ENCODE peak calls at places on chromosomes 12 and 14, in seven cellular contexts. D is SK-N-SH; Y is neural progenitor cell; N is naive thymus-derived CD4-positive, alpha-beta T cell; C is Panc1; B is kidney; U is Peyer's patch. L is an unnamed sample. For H3K9me3 and H3K4me1, the result is how much of the 10 kb centered on the place peaks cover.

GRCh38 chr14:61048640-61049039 is 67.6 kb downstream of the SLC38A6 start:
- DNase-seq in N (no peak), U (no peak), Y (no peak), C (no peak), B (no peak), D (no peak), L (no peak)

GRCh38 chr12:71195338-71195896 is 37.6 kb upstream of the TSPAN8 start:
- DNase-seq in N (no peak), B (no peak), U (no peak), Y (no peak), C (no peak), D (no peak), L (no peak)

GRCh38 chr12:105214670-105215375 is 21.2 kb downstream of the APPL2 start:
- DNase-seq in B (peak), Y (no peak), D (no peak), N (no peak), C (no peak), U (peak), L (no peak)

GRCh38 chr14:67133595-67134441 is 55.4 kb upstream of the GARIN2 start:
- DNase-seq in B (no peak), C (no peak), N (no peak), U (no peak), D (no peak), Y (no peak), L (no peak)

GRCh38 chr14:98889836-98890185 is 382.2 kb downstream of the BCL11B start:
- DNase-seq in C (no peak), B (no peak), N (no peak), Y (no peak), U (no peak), D (no peak), L (no peak)

GRCh38 chr14:96895658-96896271 is 98.6 kb downstream of the VRK1 start:
- DNase-seq in U (no peak), D (no peak), B (no peak), N (no peak), C (no peak), Y (no peak), L (no peak)

GRCh38 chr12:43578782-43579181 is 26.8 kb upstream of the ADAMTS20 start:
- DNase-seq in U (no peak), C (no peak), Y (no peak), B (no peak), N (no peak), D (no peak), L (no peak)

GRCh38 chr12:119168721-119169120 is 10.0 kb upstream of the HSPB8 start:
- DNase-seq in D (no peak), B (no peak), C (no peak), U (no peak), Y (no peak), N (no peak), L (no peak)

GRCh38 chr12:18358930-18359329 is 97.6 kb downstream of the PIK3C2G start:
- DNase-seq in C (no peak), U (no peak), Y (no peak), B (no peak), D (no peak), N (no peak), L (no peak)

GRCh38 chr14:37573355-37573754 is 21.7 kb downstream of the FOXA1 start:
- DNase-seq in C (no peak), B (no peak), U (no peak), Y (no peak), D (no peak), N (no peak), L (no peak)

GRCh38 chr12:120406080-120406479 is 31.8 kb upstream of the COX6A1 start:
- DNase-seq in N (no peak), Y (no peak), D (no peak), C (no peak), B (no peak), U (no peak), L (no peak)

GRCh38 chr14:63435838-63436237 is 107.3 kb downstream of the PPP2R5E start:
- DNase-seq in Y (no peak), N (no peak), B (peak), C (no peak), D (no peak), U (no peak), L (no peak)

GRCh38 chr12:111574797-111575443 is 24.2 kb downstream of the ATXN2 start:
- DNase-seq in Y (no peak), N (no peak), B (no peak), D (no peak), U (no peak), C (no peak), L (no peak)

GRCh38 chr12:1776139-1776975 is 44.0 kb upstream of the LRTM2 start:
- DNase-seq in Y (peak), C (no peak), U (no peak), N (no peak), D (peak), B (no peak), L (no peak)

GRCh38 chr12:121038861-121039654 is at the start of gene OASL:
- DNase-seq in D (peak), C (no peak), U (peak), N (peak), Y (no peak), B (no peak), L (no peak)

GRCh38 chr12:112126000-112126431 is 656 bp downstream of the TRAFD1 start:
- DNase-seq in Y (peak), D (peak), B (peak), U (no peak), N (no peak), C (no peak), L (no peak)

GRCh38 chr12:55847603-55848329 is 5.0 kb upstream of the MMP19 start:
- DNase-seq in U (peak), Y (no peak), B (peak), N (no peak), C (no peak), D (peak), L (no peak)

GRCh38 chr12:12684375-12685106 is 11.4 kb downstream of the GPR19 start:
- DNase-seq in B (no peak), U (no peak), C (no peak), N (no peak), Y (peak), D (peak), L (peak)

GRCh38 chr12:116941188-116941587 is 30.4 kb downstream of the FBXW8 start:
- DNase-seq in U (no peak), C (no peak), B (no peak), D (no peak), Y (no peak), N (no peak), L (no peak)

GRCh38 chr14:103186894-103187586 is 63.8 kb downstream of the TNFAIP2 start:
- DNase-seq in Y (peak), U (peak), D (no peak), B (no peak), C (no peak), N (no peak), L (no peak)

GRCh38 chr12:85627584-85627983 is 208.6 kb downstream of the RASSF9 start:
- DNase-seq in U (no peak), N (no peak), B (no peak), D (no peak), Y (no peak), C (no peak), L (no peak)

GRCh38 chr12:52681551-52682380 is 1.6 kb upstream of the KRT1 start:
- DNase-seq in N (peak), D (no peak), U (no peak), B (no peak), C (no peak), Y (no peak), L (no peak)

GRCh38 chr14:70257526-70257925 is 68.8 kb upstream of the SLC8A3 start:
- DNase-seq in N (no peak), C (peak), Y (peak), U (no peak), B (no peak), D (no peak), L (no peak)

GRCh38 chr12:11795910-11796459 is 146.5 kb downstream of the ETV6 start:
- DNase-seq in C (peak), D (no peak), U (no peak), N (no peak), B (no peak), Y (peak), L (no peak)

GRCh38 chr14:56888274-56888673 is 78.0 kb upstream of the OTX2 start:
- DNase-seq in B (no peak), Y (peak), U (no peak), C (no peak), N (no peak), D (no peak), L (no peak)

GRCh38 chr12:121916719-121917118 is 1.7 kb upstream of the CFAP251 start:
- DNase-seq in C (no peak), U (no peak), Y (peak), N (no peak), D (peak), B (no peak), L (no peak)

GRCh38 chr12:5258498-5258897 is 173.4 kb upstream of the NTF3 start:
- DNase-seq in B (no peak), D (no peak), U (no peak), C (no peak), Y (no peak), N (no peak), L (no peak)

GRCh38 chr12:16352481-16352880 is 5.0 kb downstream of the MGST1 start:
- DNase-seq in N (no peak), D (no peak), U (no peak), Y (no peak), B (no peak), C (no peak), L (no peak)

GRCh38 chr12:32659908-32660440 is 19.1 kb upstream of the DNM1L start:
- DNase-seq in D (no peak), B (no peak), N (no peak), Y (no peak), U (no peak), C (no peak), L (no peak)

DNA sequence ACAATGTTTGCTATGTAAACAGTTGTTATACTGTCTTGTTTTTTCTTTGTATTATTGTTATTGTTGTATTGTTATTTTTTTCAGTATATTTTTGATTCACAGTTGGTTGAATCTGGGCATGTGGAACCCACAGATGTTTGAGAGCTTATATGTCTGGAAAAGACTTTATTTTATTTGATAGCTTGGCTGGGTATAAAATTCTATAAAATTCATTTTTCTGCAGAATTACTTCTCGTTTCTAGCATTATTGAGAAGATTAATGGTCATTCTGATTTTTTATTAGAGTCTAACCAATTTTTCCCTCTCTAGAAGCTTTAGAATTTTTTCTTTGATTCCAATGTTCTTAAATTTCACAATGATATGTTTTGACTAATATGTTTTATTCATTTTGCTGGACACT is 188.6 kb downstream of the CRADD start:
- DNase-seq in N (no peak), B (no peak), U (no peak), Y (no peak), C (no peak), D (no peak), L (no peak)
- H3K9me3 ChIP-seq in N (under half), B (under half), U (under half), Y (under half), C (under half), D (under half), L (under half)

GRCh38 chr12:46664771-46665287 is 161.0 kb downstream of the SLC38A4 start:
- DNase-seq in C (peak), U (no peak), Y (no peak), B (no peak), N (no peak), D (no peak), L (no peak)
- H3K4me1 ChIP-seq in C (half or more), U (under half), Y (under half), B (under half), N (under half), D (under half), L (under half)

GRCh38 chr12:34601689-34602088 is 579.4 kb downstream of the ALG10 start:
- DNase-seq in C (no peak), N (no peak), D (peak), B (peak), U (peak), Y (no peak), L (no peak)
- H3K9me3 ChIP-seq in C (under half), N (half or more), D (under half), B (under half), U (under half), Y (under half), L (half or more)

GRCh38 chr14:59359451-59360124 is 105.6 kb downstream of the GPR135 start:
- DNase-seq in Y (no peak), B (no peak), C (no peak), U (no peak), N (no peak), D (no peak), L (no peak)

GRCh38 chr14:59363545-59364226 is 101.5 kb downstream of the GPR135 start:
- DNase-seq in B (no peak), Y (no peak), C (no peak), U (no peak), D (no peak), N (no peak), L (no peak)

GRCh38 chr14:59358774-59359173 is 106.4 kb downstream of the GPR135 start:
- DNase-seq in C (no peak), D (no peak), Y (no peak), U (no peak), N (no peak), B (no peak), L (no peak)

GRCh38 chr14:59362533-59362932 is 102.6 kb downstream of the GPR135 start:
- DNase-seq in N (no peak), Y (no peak), C (no peak), D (no peak), B (no peak), U (no peak), L (no peak)

GRCh38 chr14:59360923-59361794 is 104.0 kb downstream of the GPR135 start:
- DNase-seq in C (no peak), U (peak), B (peak), N (no peak), Y (no peak), D (peak), L (no peak)
- H3K4me1 ChIP-seq in C (under half), U (under half), B (under half), N (under half), Y (under half), D (under half), L (under half)

GRCh38 chr14:106551265-106551664 is 1024.9 kb downstream of the TMEM121 start:
- DNase-seq in C (no peak), B (no peak), D (no peak), Y (no peak), U (no peak), N (no peak), L (no peak)
- H3K9me3 ChIP-seq in C (under half), B (under half), D (under half), Y (under half), U (under half), N (under half), L (under half)

GRCh38 chr12:6346942-6347341 is 5.1 kb upstream of the TNFRSF1A start:
- DNase-seq in C (no peak), N (no peak), D (no peak), Y (no peak), B (no peak), U (no peak), L (no peak)
- H3K4me1 ChIP-seq in C (under half), N (under half), D (under half), Y (under half), B (under half), U (under half), L (under half)

GRCh38 chr14:104355949-104356737 is 217.8 kb downstream of the KIF26A start:
- DNase-seq in B (no peak), N (no peak), U (peak), C (no peak), D (peak), Y (no peak), L (no peak)
- H3K9me3 ChIP-seq in B (under half), N (under half), U (under half), C (under half), D (under half), Y (under half), L (under half)

DNA sequence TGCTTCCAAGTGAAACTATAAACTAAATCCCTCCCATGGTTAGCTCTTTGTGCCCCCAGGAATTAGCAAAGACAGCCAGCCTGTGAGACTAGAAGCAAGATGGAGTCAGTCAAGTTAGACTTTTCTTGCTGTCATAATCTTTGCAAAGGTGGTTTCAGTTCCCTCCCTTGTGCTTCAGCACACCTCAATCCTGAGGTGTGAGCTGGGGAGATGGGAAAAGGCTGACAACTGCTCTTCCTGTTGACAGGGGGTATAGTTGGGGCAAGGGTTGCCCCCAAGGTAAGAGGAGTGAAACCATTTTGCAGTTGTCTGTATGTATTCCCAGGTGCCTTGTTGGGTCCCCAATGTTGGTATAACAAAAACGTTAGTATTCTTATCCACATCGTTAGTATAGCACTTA is 12.3 kb upstream of the CPM start:
- DNase-seq in B (no peak), C (no peak), D (no peak), N (no peak), Y (no peak), U (no peak), L (no peak)
- H3K4me1 ChIP-seq in B (under half), C (under half), D (under half), N (under half), Y (under half), U (under half), L (under half)

L was measured in iPS DF 6.9.